ENCODE peak calls at places on chromosomes 6 and 20, in five cellular contexts. Y is stimulated activated CD4-positive, alpha-beta T cell treated with anti-CD3 and anti-CD28 coated beads, TNF-alpha, amount 100 ng/mL, for 24 hours; A is activated T-cell treated with anti-CD3 and anti-CD28 coated beads, Interleukin-2, amount 50 U/mL, for 72 hours; G is occipital lobe; Q is HFFc6. Z is an unnamed sample.

GRCh38 chr6:113645576-113645970 is 211.6 kb upstream of the MARCKS start:
- DNase-seq in Y (no peak), G (no peak), Q (peak), A (no peak), Z (no peak)

GRCh38 chr6:16540804-16541752 is 220.2 kb downstream of the ATXN1 start:
- DNase-seq in Y (no peak), Q (no peak), G (no peak), A (no peak), Z (no peak)

GRCh38 chr6:118401325-118401998 is 146.6 kb upstream of the PLN start:
- DNase-seq in Y (no peak), G (no peak), A (no peak), Q (no peak), Z (no peak)

GRCh38 chr6:106116125-106116524 is 30.0 kb downstream of the PRDM1 start:
- DNase-seq in Y (no peak), G (peak), Q (no peak), A (no peak), Z (no peak)

GRCh38 chr6:28725890-28726348 is 197.9 kb downstream of the TRIM27 start:
- DNase-seq in Y (no peak), A (no peak), G (no peak), Q (peak), Z (no peak)

GRCh38 chr6:27720607-27721580 is 191.3 kb downstream of the OR2B2 start:
- DNase-seq in Y (no peak), G (no peak), A (no peak), Q (peak), Z (no peak)

GRCh38 chr6:39731565-39731964 is 6.4 kb upstream of the KIF6 start:
- DNase-seq in G (no peak), A (no peak), Y (no peak), Q (no peak), Z (no peak)

GRCh38 chr20:9886227-9886626 is 47.4 kb upstream of the PAK5 start:
- DNase-seq in Y (no peak), A (no peak), Q (no peak), G (no peak), Z (no peak)

GRCh38 chr6:99114769-99115406 is 167.1 kb upstream of the FBXL4 start:
- DNase-seq in A (peak), Y (no peak), G (no peak), Q (no peak), Z (no peak)

GRCh38 chr6:135282425-135282824 is 101.3 kb downstream of the MYB start:
- DNase-seq in Y (no peak), A (no peak), G (no peak), Q (no peak), Z (no peak)

Z was measured in type B pancreatic cell.